ENCODE peak calls at places on chromosomes 6 and 20, in seven cellular contexts. D, H, M, W, C, X and J are unnamed samples.

GRCh38 chr6:149014631-149015171 is 267.9 kb downstream of the UST start:
- DNase-seq in D (peak; percentile 95), H (no peak), M (no peak), W (no peak), C (no peak), X (no peak), J (no peak)

GRCh38 chr6:141531040-141531439 is 601.7 kb upstream of the GJE1 start:
- DNase-seq in D (no peak), H (no peak), M (no peak), W (no peak), C (peak; percentile 5), X (no peak), J (no peak)

GRCh38 chr6:89250239-89250638 is 33.1 kb upstream of the GABRR1 start:
- DNase-seq in D (no peak), H (no peak), M (no peak), W (no peak), C (no peak), X (no peak), J (no peak)

GRCh38 chr20:47464380-47465101 is 37.1 kb upstream of the NCOA3 start:
- DNase-seq in D (no peak), H (peak; percentile 96), M (no peak), W (peak; percentile 40), C (no peak), X (peak; percentile 90), J (peak; percentile 94)

GRCh38 chr20:7352165-7352564 is 584.7 kb downstream of the BMP2 start:
- DNase-seq in D (no peak), H (no peak), M (no peak), W (no peak), C (no peak), X (no peak), J (no peak)

GRCh38 chr6:56699066-56699654 is 56.5 kb upstream of the DST start:
- DNase-seq in D (no peak), H (no peak), M (no peak), W (no peak), C (no peak), X (no peak), J (no peak)

GRCh38 chr20:21308340-21308739 is 5.2 kb downstream of the XRN2 start:
- DNase-seq in D (no peak), H (no peak), M (no peak), W (no peak), C (no peak), X (no peak), J (no peak)

GRCh38 chr20:24149881-24150307 is 161.3 kb upstream of the GGTLC1 start:
- DNase-seq in D (peak; percentile 80), H (no peak), M (no peak), W (no peak), C (no peak), X (no peak), J (no peak)

GRCh38 chr20:24782801-24783630 is 166.1 kb upstream of the CST7 start:
- DNase-seq in D (peak; percentile 41), H (no peak), M (no peak), W (peak; percentile 14), C (no peak), X (no peak), J (no peak)

GRCh38 chr6:42403831-42404230 is 47.9 kb downstream of the TRERF1 start:
- DNase-seq in D (no peak), H (no peak), M (no peak), W (no peak), C (peak; percentile 32), X (no peak), J (no peak)
- H3K27ac ChIP-seq in D (no peak overlapping the region), H (peak overlapping the region; percentile 52), M (peak overlapping the region; percentile 53), W (peak overlapping the region; percentile 24), C (peak overlapping the region; percentile 23), X (no peak overlapping the region), J (peak overlapping the region; percentile 26)

DNA sequence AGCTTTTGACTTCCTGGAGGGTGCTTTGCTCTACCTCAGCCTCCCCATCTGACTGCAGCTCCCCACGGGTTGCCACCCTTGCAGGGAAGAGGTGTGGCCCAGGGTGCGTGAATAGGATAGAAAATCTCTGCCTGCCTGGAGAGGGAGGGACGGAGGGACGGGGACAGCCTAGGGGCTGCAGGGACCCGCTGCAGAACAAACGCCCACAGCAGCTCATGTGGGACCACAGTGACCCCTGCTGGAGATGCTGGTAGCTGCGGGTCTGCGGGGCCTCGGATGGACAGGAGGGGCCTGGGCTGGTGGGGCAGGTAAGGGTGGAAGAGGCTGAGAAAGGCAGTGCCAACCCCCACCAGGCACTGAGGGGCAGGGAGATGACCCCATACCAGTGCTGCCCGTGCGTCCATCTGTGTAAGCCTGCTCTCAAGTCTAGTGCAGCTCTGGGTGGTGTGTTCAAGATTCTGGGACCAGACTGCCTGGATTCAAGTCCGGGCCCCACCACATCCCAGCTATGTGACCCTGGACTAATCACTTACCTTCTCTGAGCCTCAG is 39.4 kb downstream of the KIAA1755 start:
- DNase-seq in D (peak; percentile 89), H (peak; percentile 48), M (peak; percentile 73), W (peak; percentile 75), C (peak; percentile 84), X (peak; percentile 69), J (no peak)
- TF ChIP-seq CTCF in D (peak; percentile 93), H (peak; percentile 69), M (peak; percentile 93), W (peak; percentile 92), C (peak; percentile 90), X (peak; percentile 94), J (peak; percentile 92)

GRCh38 chr6:36141091-36141490 is 10.8 kb downstream of the MAPK13 start:
- DNase-seq in D (no peak), H (no peak), M (no peak), W (no peak), C (no peak), X (no peak), J (no peak)
- H3K4me1 ChIP-seq in D (no peaks in the 10 kb centered on the region), H (no peaks in the 10 kb centered on the region), M (no peaks in the 10 kb centered on the region), W (peaks cover 21% of the 10 kb centered on the region), C (no peaks in the 10 kb centered on the region), X (no peaks in the 10 kb centered on the region), J (no peaks in the 10 kb centered on the region)

DNA sequence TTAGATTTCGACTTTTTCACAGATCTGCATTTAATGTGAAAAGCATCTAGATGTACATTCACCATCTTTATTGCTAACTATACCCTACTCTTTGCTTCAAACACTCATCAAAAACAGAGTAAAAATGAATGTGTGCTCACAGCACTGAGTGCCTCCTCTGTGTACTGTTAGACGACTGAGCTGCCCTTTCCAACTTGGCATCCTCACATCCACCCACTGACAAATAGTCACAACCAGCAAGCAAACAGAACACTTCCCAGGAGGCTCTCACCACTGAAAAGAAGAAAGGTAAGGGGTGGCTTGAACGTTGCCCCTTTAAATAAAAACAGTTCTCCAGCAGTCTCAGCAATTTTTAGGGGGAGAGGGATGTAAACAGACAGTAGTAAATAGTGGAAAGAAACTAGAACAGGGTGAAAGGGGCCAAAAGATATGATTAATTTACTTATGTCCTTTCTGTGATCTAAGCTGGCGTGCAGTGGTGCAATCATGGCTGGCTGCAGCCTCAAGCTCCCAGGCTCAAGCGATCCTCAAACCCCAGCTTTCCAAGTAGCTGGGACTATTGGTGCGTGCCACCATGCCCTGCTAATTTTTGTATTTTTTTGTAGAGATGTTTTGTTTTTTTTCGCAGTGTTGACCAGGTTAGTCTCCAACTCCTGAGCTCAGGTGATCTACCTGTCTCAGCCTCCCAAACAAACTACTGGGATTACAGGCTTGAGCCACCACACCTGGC is 48.7 kb downstream of the IPCEF1 start:
- DNase-seq in D (no peak), H (no peak), M (no peak), W (no peak), C (no peak), X (no peak), J (no peak)
- H3K27ac ChIP-seq in D (no peak overlapping the region), H (no peak overlapping the region), M (no peak overlapping the region), W (no peak overlapping the region), C (no peak overlapping the region), X (no peak overlapping the region), J (no peak overlapping the region)

DNA sequence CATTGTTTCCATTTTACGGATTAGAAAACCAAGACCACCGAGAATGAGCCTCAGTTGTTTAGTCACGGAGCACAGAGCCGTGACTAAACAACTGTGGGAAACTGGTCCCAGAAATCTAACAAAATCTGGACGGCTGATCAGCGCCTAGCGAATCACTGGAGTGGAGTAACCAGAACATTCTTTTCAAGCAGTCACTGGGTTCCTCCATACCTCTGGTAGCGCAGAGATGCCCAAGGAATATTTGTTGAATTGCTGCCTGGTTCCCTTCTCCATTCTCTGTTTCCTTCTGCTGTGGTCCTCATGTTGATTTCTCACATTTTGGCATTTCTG is 62.0 kb downstream of the GPX5 start:
- DNase-seq in D (no peak), H (no peak), M (no peak), W (no peak), C (no peak), X (no peak), J (no peak)
- TF ChIP-seq CTCF in D (no peak), H (no peak), M (no peak), W (no peak), C (no peak), X (no peak), J (no peak)

DNA sequence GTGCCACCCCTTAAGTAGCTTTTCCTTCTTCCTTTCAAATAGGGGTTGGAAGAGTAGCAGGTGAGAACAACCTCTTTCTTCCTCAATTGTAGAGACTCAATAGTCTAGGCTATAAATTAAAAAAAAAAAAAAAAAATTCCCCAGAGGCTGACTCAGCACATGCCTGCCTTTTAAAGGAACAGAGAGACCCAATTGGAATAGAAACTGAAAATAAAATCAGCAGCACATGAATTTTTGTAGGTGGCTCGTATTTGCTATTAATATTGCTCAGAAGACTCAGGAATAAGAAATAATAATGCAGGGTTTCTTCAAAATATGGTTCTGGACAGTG is 19.3 kb downstream of the TOP1 start:
- DNase-seq in D (no peak), H (peak; percentile 59), M (no peak), W (no peak), C (no peak), X (no peak), J (peak; percentile 73)
- H3K4me1 ChIP-seq in D (peaks cover 16% of the 10 kb centered on the region), H (peaks cover 46% of the 10 kb centered on the region), M (peaks cover 20% of the 10 kb centered on the region), W (peaks cover 84% of the 10 kb centered on the region), C (peaks cover 72% of the 10 kb centered on the region), X (peaks cover 45% of the 10 kb centered on the region), J (peaks cover 53% of the 10 kb centered on the region)

GRCh38 chr6:24464253-24465038 is 24.9 kb downstream of the GPLD1 start:
- DNase-seq in D (no peak), H (no peak), M (no peak), W (no peak), C (no peak), X (no peak), J (no peak)
- H3K27ac ChIP-seq in D (no peak overlapping the region), H (no peak overlapping the region), M (no peak overlapping the region), W (no peak overlapping the region), C (no peak overlapping the region), X (no peak overlapping the region), J (no peak overlapping the region)

GRCh38 chr6:37520926-37521325 is 21.2 kb upstream of the CCDC167 start:
- DNase-seq in D (no peak), H (no peak), M (no peak), W (no peak), C (no peak), X (no peak), J (no peak)

GRCh38 chr6:37523412-37523811 is 23.7 kb upstream of the CCDC167 start:
- DNase-seq in D (no peak), H (no peak), M (no peak), W (no peak), C (no peak), X (no peak), J (no peak)

GRCh38 chr6:37524025-37524647 is 24.4 kb upstream of the CCDC167 start:
- DNase-seq in D (no peak), H (no peak), M (no peak), W (no peak), C (no peak), X (no peak), J (no peak)

GRCh38 chr6:37521674-37522073 is 22.0 kb upstream of the CCDC167 start:
- DNase-seq in D (no peak), H (no peak), M (no peak), W (no peak), C (no peak), X (no peak), J (no peak)

GRCh38 chr6:37522836-37523235 is 23.1 kb upstream of the CCDC167 start:
- DNase-seq in D (no peak), H (no peak), M (no peak), W (no peak), C (no peak), X (no peak), J (no peak)
- TF ChIP-seq CTCF in D (no peak), H (no peak), M (no peak), W (no peak), C (no peak), X (no peak), J (no peak)